ENCODE peak calls at places on chromosomes 1 and 21, in five cellular contexts. F is HepG2, S is K562, X is HCT116, E is SK-N-SH. D is an unnamed sample.

GRCh38 chr1:174448964-174449363 is 1.2 kb downstream of the GPR52 start:
- DNase-seq in S (no peak), X (no peak), E (no peak), F (no peak), D (no peak)

GRCh38 chr1:112818990-112819689 is 104.0 kb upstream of the PPM1J start:
- DNase-seq in X (no peak), S (peak), F (no peak), E (no peak), D (no peak)

GRCh38 chr1:58608945-58609344 is 31.9 kb upstream of the TACSTD2 start:
- DNase-seq in S (no peak), F (no peak), X (no peak), E (no peak), D (no peak)

GRCh38 chr1:208054885-208055507 is 144.1 kb upstream of the CD34 start:
- DNase-seq in X (no peak), S (no peak), F (no peak), E (no peak), D (no peak)

GRCh38 chr1:29563571-29563970 is 327.2 kb downstream of the PTPRU start:
- DNase-seq in F (no peak), E (no peak), S (peak), X (no peak), D (no peak)

GRCh38 chr1:228794810-228795209 is 59.5 kb downstream of the RHOU start:
- DNase-seq in S (no peak), F (no peak), X (no peak), E (no peak), D (no peak)

GRCh38 chr1:115782571-115783281 is 14.2 kb upstream of the CASQ2 start:
- DNase-seq in X (peak), E (no peak), S (no peak), F (no peak), D (peak)

GRCh38 chr1:205495237-205495823 is 9.1 kb upstream of the CDK18 start:
- DNase-seq in X (no peak), E (no peak), S (peak), F (no peak), D (no peak)

GRCh38 chr1:24905355-24905978 is 24.6 kb downstream of the RUNX3 start:
- DNase-seq in F (no peak), X (no peak), S (no peak), E (no peak), D (no peak)

GRCh38 chr1:2133039-2133878 is 61.3 kb downstream of the FAAP20 start:
- DNase-seq in X (peak), S (peak), F (no peak), E (peak), D (peak)

GRCh38 chr1:234780112-234780511 is 170.1 kb upstream of the IRF2BP2 start:
- DNase-seq in F (no peak), S (no peak), E (no peak), X (no peak), D (no peak)

GRCh38 chr1:223759273-223759672 is 46.9 kb downstream of the CAPN2 start:
- DNase-seq in F (no peak), E (no peak), X (no peak), S (peak), D (no peak)

GRCh38 chr1:83491930-83492329 is 507.0 kb downstream of the TTLL7 start:
- DNase-seq in S (no peak), E (no peak), F (no peak), X (no peak), D (no peak)

GRCh38 chr21:28454978-28455600 is 537.6 kb downstream of the LTN1 start:
- DNase-seq in X (no peak), F (no peak), E (no peak), S (no peak), D (no peak)

GRCh38 chr1:39021431-39021830 is 4.7 kb upstream of the NDUFS5 start:
- DNase-seq in E (no peak), S (no peak), X (no peak), F (no peak), D (no peak)

GRCh38 chr1:100538935-100539835 is 1.2 kb downstream of the GPR88 start:
- DNase-seq in X (no peak), E (peak), S (no peak), F (no peak), D (no peak)

GRCh38 chr1:16021681-16022080 is at the start of gene CLCNKA:
- DNase-seq in X (no peak), F (no peak), S (no peak), E (no peak), D (no peak)

GRCh38 chr1:167401260-167401873 is 117.0 kb downstream of the CD247 start:
- DNase-seq in S (peak), X (peak), E (peak), F (peak), D (peak)

GRCh38 chr21:40671721-40672120 is 175.2 kb downstream of the DSCAM start:
- DNase-seq in F (no peak), S (no peak), E (no peak), X (no peak), D (no peak)

GRCh38 chr1:3530086-3530930 is 75.8 kb downstream of the ARHGEF16 start:
- DNase-seq in X (no peak), E (no peak), S (no peak), F (no peak), D (no peak)

GRCh38 chr1:70202173-70202758 is 3.1 kb downstream of the LRRC40 start:
- DNase-seq in S (no peak), E (no peak), X (no peak), F (no peak), D (no peak)

GRCh38 chr1:197890936-197891335 is 11.5 kb upstream of the C1orf53 start:
- DNase-seq in S (no peak), X (no peak), F (no peak), E (no peak), D (peak)

GRCh38 chr1:154747841-154748766 is 122.0 kb downstream of the KCNN3 start:
- DNase-seq in E (peak), S (no peak), X (no peak), F (no peak), D (no peak)

GRCh38 chr1:161091796-161092507 is 2.6 kb upstream of the NECTIN4 start:
- DNase-seq in S (no peak), E (no peak), F (no peak), X (no peak), D (no peak)

GRCh38 chr1:17192394-17193221 is 12.3 kb upstream of the PADI1 start:
- DNase-seq in S (peak), E (no peak), X (no peak), F (no peak), D (no peak)

GRCh38 chr1:37620707-37621106 is 14.0 kb downstream of the RSPO1 start:
- DNase-seq in X (no peak), S (no peak), E (no peak), F (no peak), D (no peak)

GRCh38 chr1:116321766-116322175 is 51.3 kb upstream of the ATP1A1 start:
- DNase-seq in F (peak), E (no peak), S (peak), X (no peak), D (no peak)

GRCh38 chr1:29128739-29129138 is 5.0 kb upstream of the TMEM200B start:
- DNase-seq in S (no peak), X (no peak), E (no peak), F (no peak), D (no peak)

GRCh38 chr1:165843304-165843703 is 15.9 kb downstream of the UCK2 start:
- DNase-seq in S (no peak), F (no peak), E (no peak), X (no peak), D (no peak)

GRCh38 chr1:3135746-3136455 is 66.9 kb downstream of the PRDM16 start:
- DNase-seq in X (no peak), S (no peak), E (no peak), F (no peak), D (no peak)

GRCh38 chr21:25708467-25709065 is 26.1 kb downstream of the ATP5PF start:
- DNase-seq in E (peak), S (peak), X (peak), F (peak), D (no peak)

GRCh38 chr1:145863272-145863671 is 4.4 kb upstream of the PIAS3 start:
- DNase-seq in X (no peak), E (no peak), S (no peak), F (no peak), D (no peak)

GRCh38 chr1:64080947-64081562 is 122.4 kb upstream of the UBE2U start:
- DNase-seq in S (no peak), F (no peak), E (no peak), X (no peak), D (no peak)

GRCh38 chr1:29671957-29672356 is 435.6 kb downstream of the PTPRU start:
- DNase-seq in X (no peak), F (no peak), S (no peak), E (no peak), D (no peak)

GRCh38 chr1:224559971-224560728 is 56.0 kb upstream of the CNIH3 start:
- DNase-seq in S (no peak), F (no peak), E (no peak), X (no peak), D (no peak)

GRCh38 chr1:46798820-46799219 is at the start of gene CYP4B1:
- DNase-seq in F (no peak), S (no peak), X (no peak), E (no peak), D (no peak)

GRCh38 chr1:150186789-150187559 is 37.3 kb downstream of the PLEKHO1 start:
- DNase-seq in F (peak), E (peak), S (peak), X (peak), D (peak)

GRCh38 chr1:85465791-85466134 is 804 bp upstream of the DDAH1 start:
- DNase-seq in S (no peak), E (no peak), X (no peak), F (no peak), D (no peak)

GRCh38 chr1:16352842-16353535 is 709 bp upstream of the FBXO42 start:
- DNase-seq in S (peak), E (no peak), X (no peak), F (no peak), D (no peak)

GRCh38 chr1:156661932-156662587 is 15.1 kb downstream of the NES start:
- DNase-seq in E (no peak), X (no peak), F (peak), S (no peak), D (no peak)

GRCh38 chr1:156659672-156659993 is 17.6 kb downstream of the NES start:
- DNase-seq in E (no peak), F (no peak), S (no peak), X (no peak), D (no peak)

GRCh38 chr1:156659994-156660751 is 17.0 kb downstream of the NES start:
- DNase-seq in F (peak), X (peak), E (peak), S (peak), D (peak)

GRCh38 chr1:156658945-156659574 is 17.1 kb downstream of the BCAN start:
- DNase-seq in E (no peak), S (no peak), F (no peak), X (no peak), D (no peak)

GRCh38 chr1:156660752-156661112 is 16.5 kb downstream of the NES start:
- DNase-seq in E (no peak), F (no peak), S (no peak), X (no peak), D (no peak)
- TF ChIP-seq YY1 in E (no peak), F (no peak), S (no peak), X (no peak), D (no peak)

GRCh38 chr1:226222686-226223085 is 778 bp upstream of the MIXL1 start:
- DNase-seq in X (no peak), F (no peak), E (no peak), S (no peak), D (no peak)

GRCh38 chr1:226220473-226221189 is 2.8 kb upstream of the MIXL1 start:
- DNase-seq in F (no peak), E (no peak), X (no peak), S (no peak), D (no peak)

GRCh38 chr1:226223157-226223785 is at the start of gene MIXL1:
- DNase-seq in X (no peak), F (peak), S (no peak), E (peak), D (no peak)

GRCh38 chr1:226226601-226227000 is 3.1 kb downstream of the MIXL1 start:
- DNase-seq in F (no peak), E (no peak), S (no peak), X (no peak), D (no peak)

DNA sequence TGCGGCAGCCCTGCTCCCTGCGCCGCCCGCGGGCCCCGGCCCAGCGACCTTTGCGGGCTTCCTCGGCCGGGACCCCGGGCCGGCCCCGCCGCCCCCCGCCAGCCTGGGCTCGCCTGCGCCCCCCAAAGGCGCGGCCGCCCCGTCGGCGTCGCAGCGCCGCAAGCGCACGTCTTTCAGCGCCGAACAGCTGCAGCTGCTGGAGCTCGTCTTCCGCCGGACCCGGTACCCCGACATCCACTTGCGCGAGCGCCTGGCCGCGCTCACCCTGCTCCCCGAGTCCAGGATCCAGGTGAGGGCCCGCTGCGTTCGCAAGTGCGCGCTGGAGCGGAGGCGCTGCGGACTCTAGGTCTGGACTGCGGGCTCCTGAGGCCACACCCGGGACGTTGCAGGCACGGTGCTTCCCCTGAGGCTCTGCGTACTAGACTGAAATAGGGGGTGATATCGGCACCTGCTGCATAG is 351 bp downstream of the MIXL1 start:
- DNase-seq in E (peak), S (peak), X (no peak), F (no peak), D (no peak)
- H3K4me3 ChIP-seq in E (peak), S (peak), X (no peak), F (peak), D (peak)

GRCh38 chr21:45386728-45387371 is 18.1 kb upstream of the COL18A1 start:
- DNase-seq in E (peak), S (peak), F (no peak), X (no peak), D (no peak)
- TF ChIP-seq YY1 in E (no peak), S (no peak), F (no peak), X (no peak), D (no peak)

DNA sequence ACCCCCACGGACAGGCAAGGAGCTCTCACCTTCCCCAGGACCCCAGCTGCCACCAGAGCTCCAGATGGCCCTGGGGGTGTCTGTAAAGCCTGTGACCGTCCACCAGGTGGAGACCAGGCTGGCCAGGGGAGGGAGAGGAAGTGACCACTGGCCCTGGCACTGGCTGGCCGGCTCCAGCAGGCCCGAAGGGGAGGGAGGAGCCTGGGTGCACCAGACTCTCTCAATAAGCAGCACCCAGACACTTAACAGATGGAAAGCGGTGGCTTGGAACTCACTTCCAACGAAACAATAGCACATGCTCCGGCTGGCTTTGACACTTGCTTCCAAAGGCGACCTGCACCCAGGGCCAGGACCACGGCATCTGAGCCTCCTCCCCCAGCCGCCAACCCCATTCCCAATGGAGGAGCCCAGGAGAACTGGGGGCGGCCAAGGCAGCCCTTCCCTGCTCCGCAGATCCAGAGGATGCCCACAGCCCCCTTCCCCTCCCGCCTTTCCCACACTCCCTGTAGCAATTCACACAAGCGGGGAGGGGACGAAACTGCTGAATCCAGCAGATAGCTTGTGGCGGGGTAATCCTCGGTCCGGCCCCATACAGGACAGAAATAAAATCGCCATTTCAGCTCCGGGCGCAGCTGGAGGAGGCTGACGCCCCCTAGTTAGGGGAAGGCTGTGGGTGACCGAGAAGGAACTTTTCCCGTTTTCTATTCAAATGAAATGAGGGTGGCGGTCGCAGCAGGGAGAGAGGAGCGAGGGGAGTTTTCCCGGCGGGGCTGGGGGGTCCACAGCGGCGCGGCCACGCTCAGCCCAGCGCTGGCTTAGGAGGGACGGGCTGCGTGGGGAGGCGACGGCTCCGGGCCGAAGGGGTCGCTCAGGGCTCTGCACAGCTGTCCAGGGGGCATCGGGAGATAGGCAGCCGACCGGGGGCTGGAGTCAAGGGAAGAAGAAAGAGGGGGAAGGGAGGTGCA is 612 bp upstream of the PDE9A start:
- DNase-seq in X (no peak), E (peak), F (peak), S (no peak), D (no peak)
- H3K4me3 ChIP-seq in X (no peak), E (peak), F (peak), S (no peak), D (peak)

GRCh38 chr1:184028854-184029623 is 8.5 kb downstream of the COLGALT2 start:
- DNase-seq in E (peak), S (peak), F (peak), X (no peak), D (no peak)
- TF ChIP-seq YY1 in E (no peak), S (no peak), F (no peak), X (no peak), D (no peak)

D was measured in NT2/D1.